ENCODE peak calls at places on chromosome 13, in six cellular contexts. N is omental fat pad, E is cardiac fibroblast, C is breast epithelium, T is fibroblast of lung, S is colonic mucosa. X is an unnamed sample.

GRCh38 chr13:21674271-21675009 is 3.6 kb downstream of the FGF9 start:
- DNase-seq in N (no peak), E (no peak), C (no peak), T (no peak), S (peak; percentile 36), X (no peak)

GRCh38 chr13:63396746-63397145 is 1981.1 kb upstream of the PCDH20 start:
- DNase-seq in N (no peak), E (no peak), C (no peak), T (no peak), S (no peak), X (no peak)

GRCh38 chr13:112715715-112716460 is 26.1 kb downstream of the ATP11A start:
- DNase-seq in N (no peak), E (no peak), C (no peak), T (no peak), S (no peak), X (no peak)

GRCh38 chr13:30884543-30884942 is 21.5 kb upstream of the MEDAG start:
- DNase-seq in N (no peak), E (no peak), C (no peak), T (no peak), S (no peak), X (no peak)

GRCh38 chr13:102045713-102046112 is 356.1 kb downstream of the FGF14 start:
- DNase-seq in N (no peak), E (no peak), C (no peak), T (no peak), S (no peak), X (no peak)

GRCh38 chr13:32228330-32229041 is 86.7 kb downstream of the ZAR1L start:
- DNase-seq in N (no peak), E (no peak), C (no peak), T (peak; percentile 76), S (no peak), X (peak; percentile 46)

GRCh38 chr13:113152894-113153809 is 5.3 kb upstream of the PROZ start:
- DNase-seq in N (no peak), E (peak; percentile 41), C (peak; percentile 51), T (peak; percentile 37), S (peak; percentile 56), X (peak; percentile 28)

GRCh38 chr13:73025212-73026012 is 33.4 kb upstream of the KLF5 start:
- DNase-seq in N (no peak), E (peak; percentile 14), C (no peak), T (peak; percentile 45), S (no peak), X (peak; percentile 4)

GRCh38 chr13:90068658-90069057 is 1278.8 kb upstream of the MIR17HG start:
- DNase-seq in N (no peak), E (no peak), C (no peak), T (no peak), S (no peak), X (no peak)

GRCh38 chr13:42574435-42575311 is 721 bp downstream of the TNFSF11 start:
- DNase-seq in N (no peak), E (no peak), C (no peak), T (no peak), S (no peak), X (no peak)

GRCh38 chr13:104898484-104898883 is 1637.0 kb downstream of the EFNB2 start:
- DNase-seq in N (no peak), E (no peak), C (no peak), T (no peak), S (no peak), X (no peak)

GRCh38 chr13:27536361-27537101 is 83.8 kb downstream of the LNX2 start:
- DNase-seq in N (no peak), E (no peak), C (no peak), T (no peak), S (no peak), X (no peak)

GRCh38 chr13:79647518-79647917 is 166.6 kb downstream of the NDFIP2 start:
- DNase-seq in N (no peak), E (no peak), C (no peak), T (no peak), S (no peak), X (no peak)

GRCh38 chr13:65725001-65725400 is 1505.1 kb downstream of the PCDH9 start:
- DNase-seq in N (no peak), E (peak; percentile 59), C (no peak), T (peak; percentile 52), S (no peak), X (no peak)

GRCh38 chr13:49351871-49352270 is 92.0 kb downstream of the CAB39L start:
- DNase-seq in N (no peak), E (no peak), C (no peak), T (peak; percentile 93), S (no peak), X (no peak)

GRCh38 chr13:21637296-21637695 is 33.3 kb upstream of the MICU2 start:
- DNase-seq in N (peak; percentile 46), E (peak; percentile 13), C (no peak), T (peak; percentile 77), S (peak; percentile 88), X (peak; percentile 56)

GRCh38 chr13:24161010-24161775 is 673 bp downstream of the SPATA13 start:
- DNase-seq in N (no peak), E (no peak), C (no peak), T (peak; percentile 22), S (peak; percentile 72), X (no peak)

GRCh38 chr13:39451301-39451700 is 151.7 kb downstream of the LHFPL6 start:
- DNase-seq in N (no peak), E (peak; percentile 62), C (no peak), T (peak; percentile 43), S (no peak), X (peak; percentile 43)

GRCh38 chr13:112078879-112079526 is 12.1 kb downstream of the SOX1 start:
- DNase-seq in N (no peak), E (no peak), C (no peak), T (no peak), S (no peak), X (no peak)

GRCh38 chr13:73945871-73946270 is 188.3 kb downstream of the KLF12 start:
- DNase-seq in N (no peak), E (peak; percentile 21), C (peak; percentile 38), T (peak; percentile 57), S (no peak), X (peak; percentile 25)

GRCh38 chr13:49898792-49899191 is 37.3 kb downstream of the SPRYD7 start:
- DNase-seq in N (no peak), E (no peak), C (no peak), T (no peak), S (no peak), X (no peak)

GRCh38 chr13:27170521-27171243 is 929 bp downstream of the USP12 start:
- DNase-seq in N (no peak), E (peak; percentile 41), C (no peak), T (no peak), S (peak; percentile 50), X (no peak)

GRCh38 chr13:98022210-98022609 is 68.7 kb downstream of the IPO5 start:
- DNase-seq in N (no peak), E (peak; percentile 58), C (peak; percentile 65), T (peak; percentile 90), S (no peak), X (peak; percentile 76)

GRCh38 chr13:24241336-24241735 is 68.0 kb upstream of the C1QTNF9 start:
- DNase-seq in N (no peak), E (no peak), C (no peak), T (no peak), S (no peak), X (no peak)

GRCh38 chr13:75165543-75166230 is 316.3 kb downstream of the TBC1D4 start:
- DNase-seq in N (no peak), E (no peak), C (no peak), T (no peak), S (no peak), X (peak; percentile 29)

GRCh38 chr13:42883771-42884170 is 102.4 kb downstream of the FAM216B start:
- DNase-seq in N (no peak), E (peak; percentile 79), C (no peak), T (peak; percentile 18), S (peak; percentile 23), X (peak; percentile 82)

GRCh38 chr13:22777207-22777606 is 403.6 kb upstream of the SGCG start:
- DNase-seq in N (no peak), E (no peak), C (no peak), T (no peak), S (no peak), X (no peak)

GRCh38 chr13:20188649-20189553 is 3.8 kb downstream of the GJB2 start:
- DNase-seq in N (no peak), E (no peak), C (no peak), T (no peak), S (peak; percentile 39), X (no peak)
- TF ChIP-seq CTCF in N (no peak), E (no peak), C (no peak), T (peak; percentile 9), S (no peak), X (no peak)

DNA sequence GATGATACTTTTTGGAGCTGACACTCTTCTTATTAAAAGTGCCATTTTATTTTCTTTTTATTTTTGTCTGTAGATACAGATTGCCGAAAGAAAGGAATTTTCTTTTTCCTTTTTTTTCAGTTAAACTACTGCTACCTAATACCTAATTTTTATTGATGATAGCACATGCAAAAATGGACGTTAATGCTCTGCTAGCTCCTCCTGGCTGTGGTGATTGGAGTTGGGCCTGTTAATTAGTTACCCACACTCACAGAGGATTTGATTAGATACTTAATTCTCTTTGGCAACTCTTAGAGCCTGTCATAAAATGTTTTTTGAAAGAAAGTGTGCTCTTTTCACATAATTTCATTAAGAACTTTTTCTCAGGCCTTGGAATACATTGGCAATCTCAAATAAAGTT is 366.8 kb downstream of the DCT start:
- DNase-seq in N (no peak), E (no peak), C (no peak), T (no peak), S (no peak), X (peak; percentile 42)
- TF ChIP-seq CTCF in N (no peak), E (no peak), C (no peak), T (peak; percentile 22), S (no peak), X (peak; percentile 61)

GRCh38 chr13:99931462-99931861 is 40.1 kb downstream of the ZIC5 start:
- DNase-seq in N (no peak), E (no peak), C (no peak), T (no peak), S (no peak), X (no peak)

GRCh38 chr13:99932912-99933311 is 38.7 kb downstream of the ZIC5 start:
- DNase-seq in N (no peak), E (no peak), C (no peak), T (no peak), S (no peak), X (no peak)

GRCh38 chr13:99930925-99931324 is 40.6 kb downstream of the ZIC5 start:
- DNase-seq in N (no peak), E (no peak), C (no peak), T (no peak), S (no peak), X (no peak)

GRCh38 chr13:99941086-99941485 is 30.5 kb downstream of the ZIC5 start:
- DNase-seq in N (no peak), E (no peak), C (no peak), T (no peak), S (peak; percentile 83), X (no peak)

DNA sequence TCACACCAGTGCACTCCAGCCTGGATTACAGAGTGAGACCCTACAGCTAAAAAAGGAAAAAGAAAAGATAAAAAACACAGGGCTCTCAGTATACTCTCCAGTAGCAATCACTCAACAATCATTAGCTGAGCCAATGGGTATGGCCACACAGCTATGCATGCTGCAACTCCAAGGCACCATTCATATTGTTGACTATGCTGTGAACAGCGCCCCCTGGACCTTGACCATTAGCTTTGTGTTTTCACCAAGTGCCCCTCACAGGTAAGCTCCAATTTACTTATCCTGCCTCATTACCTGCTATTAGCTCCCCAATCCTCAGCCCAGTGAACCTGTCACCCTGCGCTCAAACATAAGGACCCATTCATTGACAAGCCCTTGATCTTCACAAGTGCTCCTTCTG is 35.8 kb downstream of the ZIC5 start:
- DNase-seq in N (no peak), E (no peak), C (no peak), T (no peak), S (no peak), X (no peak)
- TF ChIP-seq CTCF in N (no peak), E (no peak), C (no peak), T (no peak), S (no peak), X (no peak)

GRCh38 chr13:51803422-51804294 is at the start of gene DHRS12:
- DNase-seq in N (peak; percentile 71), E (peak; percentile 85), C (peak; percentile 91), T (peak; percentile 80), S (peak; percentile 94), X (peak; percentile 70)
- TF ChIP-seq CTCF in N (no peak), E (peak; percentile 9), C (no peak), T (peak; percentile 5), S (no peak), X (no peak)

X was measured in fibroblast of mammary gland.